ENCODE peak calls at places on chromosomes 6 and 20, in eight cellular contexts. F is NCI-H1417; L is amygdala; X is esophagus squamous epithelium; B is ELF-1; S is kidney tubule cell; Y is type B pancreatic cell; H is CD8-positive, alpha-beta T cell. U is an unnamed sample.

GRCh38 chr20:9789136-9789535 is 49.7 kb downstream of the PAK5 start:
- DNase-seq in Y (no peak), B (no peak), H (no peak), L (no peak), X (no peak), F (no peak), S (no peak), U (no peak)

GRCh38 chr20:21632031-21632430 is 73.4 kb upstream of the PAX1 start:
- DNase-seq in Y (no peak), S (no peak), H (no peak), F (no peak), X (no peak), L (no peak), B (no peak), U (no peak)

GRCh38 chr6:26536571-26537159 is 1.5 kb upstream of the HMGN4 start:
- DNase-seq in L (no peak), F (peak), B (peak), S (peak), Y (no peak), X (no peak), H (no peak), U (no peak)

GRCh38 chr6:29516108-29516507 is 28.4 kb upstream of the MAS1L start:
- DNase-seq in H (peak), F (peak), Y (no peak), L (no peak), X (no peak), S (peak), B (no peak), U (peak)

GRCh38 chr20:48736636-48737035 is 91.2 kb downstream of the PREX1 start:
- DNase-seq in S (no peak), H (no peak), Y (no peak), L (no peak), B (no peak), F (no peak), X (no peak), U (no peak)

GRCh38 chr20:13396036-13396435 is 175.0 kb downstream of the ISM1 start:
- DNase-seq in B (no peak), S (no peak), H (no peak), Y (no peak), X (no peak), F (no peak), L (no peak), U (no peak)

GRCh38 chr20:36777152-36777551 is 3.6 kb upstream of the DSN1 start:
- DNase-seq in X (no peak), Y (no peak), S (no peak), B (no peak), F (no peak), H (no peak), L (no peak), U (no peak)

GRCh38 chr6:170286246-170286933 is 4.5 kb downstream of the DLL1 start:
- DNase-seq in X (no peak), H (no peak), Y (no peak), L (no peak), F (peak), S (no peak), B (no peak), U (peak)

GRCh38 chr6:89387516-89388222 is 24.4 kb downstream of the RRAGD start:
- DNase-seq in L (no peak), X (no peak), S (no peak), Y (no peak), B (no peak), F (no peak), H (no peak), U (no peak)

GRCh38 chr20:57911512-57912226 is 201.9 kb upstream of the PMEPA1 start:
- DNase-seq in H (no peak), B (no peak), X (no peak), F (no peak), L (no peak), S (no peak), Y (no peak), U (peak)

GRCh38 chr20:5234978-5235377 is 81.8 kb downstream of the PROKR2 start:
- DNase-seq in S (no peak), B (no peak), F (peak), L (no peak), H (no peak), X (no peak), Y (no peak), U (no peak)

GRCh38 chr6:3718407-3718806 is 33.1 kb downstream of the PXDC1 start:
- DNase-seq in H (no peak), L (no peak), Y (no peak), S (no peak), X (no peak), B (no peak), F (no peak), U (no peak)

GRCh38 chr6:7073810-7074525 is 33.8 kb upstream of the RREB1 start:
- DNase-seq in L (no peak), H (peak), B (no peak), X (no peak), F (no peak), Y (no peak), S (no peak), U (no peak)

GRCh38 chr20:36017034-36017951 is 48.9 kb downstream of the CNBD2 start:
- DNase-seq in H (no peak), F (no peak), S (peak), X (no peak), B (no peak), L (no peak), Y (no peak), U (peak)

GRCh38 chr20:22723659-22724058 is 139.3 kb upstream of the FOXA2 start:
- DNase-seq in Y (no peak), L (no peak), H (no peak), F (no peak), S (no peak), B (no peak), X (no peak), U (no peak)

GRCh38 chr6:107116328-107116892 is 1.1 kb upstream of the BEND3 start:
- DNase-seq in S (peak), X (no peak), H (no peak), Y (no peak), F (peak), B (peak), L (no peak), U (peak)

U was measured in mesenteric fat pad.